ENCODE peak calls at places on chromosomes 13 and 19, in seven cellular contexts. One of them, this sample, is unnamed.

GRCh38 chr13:20125129-20125782 is 35.6 kb downstream of the GJA3 start:
- DNase-seq in Caco-2: peak; percentile 1
- DNase-seq in K562: no peak
- DNase-seq in fibroblast of lung: peak; percentile 76
- DNase-seq in spleen: no peak
- DNase-seq in PC-3: peak; percentile 59
- DNase-seq in left lung: no peak
- DNase-seq in this sample: no peak

GRCh38 chr19:4737955-4738580 is 14.4 kb upstream of the DPP9 start:
- DNase-seq in PC-3: no peak
- DNase-seq in fibroblast of lung: no peak
- DNase-seq in K562: no peak
- DNase-seq in Caco-2: no peak
- DNase-seq in left lung: no peak
- DNase-seq in spleen: no peak
- DNase-seq in this sample: no peak

GRCh38 chr13:97588993-97589392 is 155.0 kb downstream of the RAP2A start:
- DNase-seq in Caco-2: no peak
- DNase-seq in PC-3: no peak
- DNase-seq in K562: no peak
- DNase-seq in left lung: no peak
- DNase-seq in fibroblast of lung: no peak
- DNase-seq in spleen: no peak
- DNase-seq in this sample: no peak

GRCh38 chr19:36604656-36605100 is 435 bp upstream of the ZNF382 start:
- DNase-seq in K562: no peak
- DNase-seq in left lung: peak; percentile 61
- DNase-seq in Caco-2: no peak
- DNase-seq in spleen: peak; percentile 93
- DNase-seq in fibroblast of lung: peak; percentile 17
- DNase-seq in PC-3: peak; percentile 38
- DNase-seq in this sample: peak; percentile 80

GRCh38 chr19:3056454-3057016 is 5.8 kb downstream of the TLE5 start:
- DNase-seq in spleen: no peak
- DNase-seq in Caco-2: no peak
- DNase-seq in left lung: no peak
- DNase-seq in fibroblast of lung: no peak
- DNase-seq in K562: peak; percentile 30
- DNase-seq in PC-3: no peak
- DNase-seq in this sample: no peak

GRCh38 chr13:102392810-102393209 is 9.0 kb downstream of the FGF14 start:
- DNase-seq in Caco-2: no peak
- DNase-seq in spleen: no peak
- DNase-seq in fibroblast of lung: no peak
- DNase-seq in PC-3: no peak
- DNase-seq in K562: no peak
- DNase-seq in left lung: no peak
- DNase-seq in this sample: no peak

GRCh38 chr19:8506402-8506957 is 4.0 kb upstream of the PRAM1 start:
- DNase-seq in fibroblast of lung: no peak
- DNase-seq in left lung: no peak
- DNase-seq in Caco-2: no peak
- DNase-seq in spleen: no peak
- DNase-seq in K562: peak; percentile 57
- DNase-seq in PC-3: peak; percentile 23
- DNase-seq in this sample: no peak

GRCh38 chr13:32737111-32737571 is 150.9 kb downstream of the PDS5B start:
- DNase-seq in PC-3: no peak
- DNase-seq in Caco-2: no peak
- DNase-seq in fibroblast of lung: peak; percentile 30
- DNase-seq in left lung: no peak
- DNase-seq in spleen: no peak
- DNase-seq in K562: no peak
- DNase-seq in this sample: no peak

GRCh38 chr19:47541507-47541906 is 26.6 kb upstream of the NAPA start:
- DNase-seq in left lung: no peak
- DNase-seq in Caco-2: no peak
- DNase-seq in fibroblast of lung: no peak
- DNase-seq in spleen: no peak
- DNase-seq in PC-3: no peak
- DNase-seq in K562: no peak
- DNase-seq in this sample: no peak

GRCh38 chr19:38001158-38001781 is 94.3 kb downstream of the SIPA1L3 start:
- DNase-seq in PC-3: no peak
- DNase-seq in Caco-2: no peak
- DNase-seq in K562: no peak
- DNase-seq in left lung: no peak
- DNase-seq in fibroblast of lung: no peak
- DNase-seq in spleen: no peak
- DNase-seq in this sample: no peak
- H3K9me3 ChIP-seq in PC-3: no peaks in the 10 kb centered on the region
- H3K9me3 ChIP-seq in Caco-2: no peaks in the 10 kb centered on the region
- H3K9me3 ChIP-seq in K562: no peaks in the 10 kb centered on the region
- H3K9me3 ChIP-seq in left lung: no peaks in the 10 kb centered on the region
- H3K9me3 ChIP-seq in fibroblast of lung: no peaks in the 10 kb centered on the region
- H3K9me3 ChIP-seq in spleen: no peaks in the 10 kb centered on the region
- H3K9me3 ChIP-seq in this sample: no peaks in the 10 kb centered on the region

GRCh38 chr19:21468791-21469190 is 36.6 kb upstream of the ZNF429 start:
- DNase-seq in Caco-2: no peak
- DNase-seq in K562: no peak
- DNase-seq in PC-3: no peak
- DNase-seq in spleen: peak; percentile 43
- DNase-seq in left lung: no peak
- DNase-seq in fibroblast of lung: no peak
- DNase-seq in this sample: no peak

GRCh38 chr19:21474671-21475181 is 30.7 kb upstream of the ZNF429 start:
- DNase-seq in spleen: peak; percentile 84
- DNase-seq in fibroblast of lung: peak; percentile 73
- DNase-seq in left lung: peak; percentile 81
- DNase-seq in PC-3: no peak
- DNase-seq in Caco-2: no peak
- DNase-seq in K562: no peak
- DNase-seq in this sample: peak; percentile 44

GRCh38 chr19:21466627-21467026 is 38.8 kb upstream of the ZNF429 start:
- DNase-seq in fibroblast of lung: no peak
- DNase-seq in PC-3: no peak
- DNase-seq in K562: no peak
- DNase-seq in Caco-2: no peak
- DNase-seq in left lung: no peak
- DNase-seq in spleen: no peak
- DNase-seq in this sample: no peak

DNA sequence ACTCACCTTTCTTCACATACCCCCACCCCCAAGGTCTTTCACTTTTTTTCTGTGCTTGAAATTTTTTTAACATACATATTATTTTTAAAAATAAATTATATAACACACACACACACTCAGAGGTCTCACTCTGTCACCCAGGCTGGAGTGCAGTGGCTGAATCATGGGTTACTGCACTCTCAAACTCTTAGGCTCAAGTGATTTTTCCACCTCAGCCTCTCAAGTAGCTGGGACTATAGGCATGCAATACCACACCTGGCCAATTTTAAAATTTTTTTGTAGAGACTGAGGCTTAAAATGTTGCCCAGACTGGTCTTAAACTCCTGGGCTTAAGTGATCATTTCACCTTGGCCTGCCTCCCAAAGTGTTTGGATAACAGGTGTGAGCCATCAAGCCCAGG is 32.9 kb upstream of the ZNF429 start:
- DNase-seq in Caco-2: no peak
- DNase-seq in left lung: no peak
- DNase-seq in spleen: no peak
- DNase-seq in K562: no peak
- DNase-seq in fibroblast of lung: no peak
- DNase-seq in PC-3: no peak
- DNase-seq in this sample: no peak
- H3K9me3 ChIP-seq in Caco-2: peaks cover 4% of the 10 kb centered on the region
- H3K9me3 ChIP-seq in left lung: no peaks in the 10 kb centered on the region
- H3K9me3 ChIP-seq in spleen: no peaks in the 10 kb centered on the region
- H3K9me3 ChIP-seq in K562: no peaks in the 10 kb centered on the region
- H3K9me3 ChIP-seq in fibroblast of lung: no peaks in the 10 kb centered on the region
- H3K9me3 ChIP-seq in PC-3: peaks cover 5% of the 10 kb centered on the region
- H3K9me3 ChIP-seq in this sample: no peaks in the 10 kb centered on the region

GRCh38 chr19:56643460-56643763 is 453 bp downstream of the SMIM17 start:
- DNase-seq in fibroblast of lung: no peak
- DNase-seq in Caco-2: no peak
- DNase-seq in left lung: no peak
- DNase-seq in K562: no peak
- DNase-seq in PC-3: no peak
- DNase-seq in spleen: no peak
- DNase-seq in this sample: no peak
- H3K9me3 ChIP-seq in fibroblast of lung: no peaks in the 10 kb centered on the region
- H3K9me3 ChIP-seq in Caco-2: peaks cover 25% of the 10 kb centered on the region
- H3K9me3 ChIP-seq in left lung: peaks cover 84% of the 10 kb centered on the region
- H3K9me3 ChIP-seq in K562: no peaks in the 10 kb centered on the region
- H3K9me3 ChIP-seq in PC-3: peaks cover 55% of the 10 kb centered on the region
- H3K9me3 ChIP-seq in spleen: peaks cover 26% of the 10 kb centered on the region
- H3K9me3 ChIP-seq in this sample: no peaks in the 10 kb centered on the region

GRCh38 chr13:109776575-109776974 is 9.8 kb downstream of the IRS2 start:
- DNase-seq in left lung: no peak
- DNase-seq in PC-3: peak; percentile 18
- DNase-seq in spleen: no peak
- DNase-seq in Caco-2: no peak
- DNase-seq in fibroblast of lung: no peak
- DNase-seq in K562: no peak
- DNase-seq in this sample: no peak
- H3K9me3 ChIP-seq in left lung: no peaks in the 10 kb centered on the region
- H3K9me3 ChIP-seq in PC-3: no peaks in the 10 kb centered on the region
- H3K9me3 ChIP-seq in spleen: no peaks in the 10 kb centered on the region
- H3K9me3 ChIP-seq in Caco-2: no peaks in the 10 kb centered on the region
- H3K9me3 ChIP-seq in fibroblast of lung: no peaks in the 10 kb centered on the region
- H3K9me3 ChIP-seq in K562: no peaks in the 10 kb centered on the region
- H3K9me3 ChIP-seq in this sample: no peaks in the 10 kb centered on the region